ENCODE peak calls at places on chromosomes 3 and 15, in six cellular contexts. J is endothelial cell, S is ascending aorta, F is neural crest cell, H is B cell, Q is psoas muscle. M is an unnamed sample.

GRCh38 chr15:44219073-44219472 is 24.0 kb upstream of the FRMD5 start:
- DNase-seq in J (no peak), S (no peak), F (no peak), H (no peak), Q (no peak), M (no peak)

GRCh38 chr15:25798207-25798931 is 64.8 kb downstream of the ATP10A start:
- DNase-seq in J (no peak), S (no peak), F (no peak), H (no peak), Q (no peak), M (peak)

GRCh38 chr3:49656541-49657112 is 17.5 kb upstream of the APEH start:
- DNase-seq in J (no peak), S (no peak), F (no peak), H (no peak), Q (no peak), M (no peak)

GRCh38 chr3:157086053-157086761 is 73.7 kb downstream of the CCNL1 start:
- DNase-seq in J (no peak), S (no peak), F (no peak), H (no peak), Q (peak), M (no peak)

GRCh38 chr15:28123408-28124023 is 24.4 kb upstream of the OCA2 start:
- DNase-seq in J (peak), S (peak), F (peak), H (no peak), Q (peak), M (peak)

GRCh38 chr3:187013080-187013838 is 82.9 kb downstream of the ST6GAL1 start:
- DNase-seq in J (no peak), S (no peak), F (no peak), H (no peak), Q (no peak), M (no peak)

GRCh38 chr3:45635475-45636256 is 41.1 kb downstream of the LIMD1 start:
- DNase-seq in J (no peak), S (no peak), F (no peak), H (no peak), Q (no peak), M (no peak)

GRCh38 chr15:63823253-63823844 is 10.4 kb downstream of the HERC1 start:
- DNase-seq in J (no peak), S (no peak), F (no peak), H (no peak), Q (no peak), M (no peak)

GRCh38 chr3:147297756-147298155 is 108.6 kb downstream of the ZIC4 start:
- DNase-seq in J (no peak), S (no peak), F (no peak), H (no peak), Q (no peak), M (no peak)

GRCh38 chr3:135050536-135050935 is 255.5 kb downstream of the EPHB1 start:
- DNase-seq in J (no peak), S (no peak), F (no peak), H (no peak), Q (no peak), M (no peak)

DNA sequence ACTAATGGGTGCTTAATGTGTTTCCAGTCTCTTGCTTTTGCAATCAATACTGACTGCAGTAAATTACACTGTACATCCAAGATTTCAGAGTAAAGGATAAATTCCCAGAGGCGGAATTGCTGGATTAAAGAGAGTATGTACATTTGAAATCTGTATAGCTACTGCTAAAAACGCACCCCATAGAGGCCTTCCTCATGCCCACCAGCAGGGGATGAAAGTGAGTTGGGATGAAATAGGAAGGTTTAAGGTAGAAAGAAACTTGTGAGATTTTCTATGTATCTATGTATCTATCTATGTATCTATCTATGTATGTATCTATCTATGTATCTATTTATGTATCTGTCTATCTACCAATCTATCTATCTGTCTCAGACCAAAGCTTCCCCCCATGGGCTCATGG is 28.4 kb downstream of the TMEM44 start:
- DNase-seq in J (no peak), S (no peak), F (no peak), H (no peak), Q (no peak), M (no peak)
- TF ChIP-seq CTCF in J (no peak), S (no peak), F (peak), H (no peak), Q (no peak), M (peak)

DNA sequence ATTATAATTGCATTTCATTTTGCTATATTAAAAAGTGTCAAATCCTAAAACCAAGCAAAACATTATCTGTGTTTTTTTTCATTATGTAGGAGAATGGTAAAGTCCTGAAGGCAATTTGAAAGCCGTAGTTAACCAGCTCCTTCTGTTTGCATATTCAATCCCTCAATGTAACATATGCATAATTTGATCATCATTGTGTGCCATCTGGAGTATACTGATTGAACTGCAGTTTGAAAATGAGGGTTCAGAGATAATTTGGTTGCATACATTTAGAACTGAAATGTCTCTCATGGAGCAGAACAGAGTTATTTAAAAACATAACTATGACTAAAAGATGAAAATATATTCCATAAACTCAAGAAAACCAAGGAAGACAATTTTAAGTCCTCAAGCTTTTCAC is 518.6 kb downstream of the GBE1 start:
- DNase-seq in J (no peak), S (no peak), F (no peak), H (no peak), Q (no peak), M (no peak)
- TF ChIP-seq CTCF in J (peak), S (no peak), F (peak), H (no peak), Q (no peak), M (no peak)

DNA sequence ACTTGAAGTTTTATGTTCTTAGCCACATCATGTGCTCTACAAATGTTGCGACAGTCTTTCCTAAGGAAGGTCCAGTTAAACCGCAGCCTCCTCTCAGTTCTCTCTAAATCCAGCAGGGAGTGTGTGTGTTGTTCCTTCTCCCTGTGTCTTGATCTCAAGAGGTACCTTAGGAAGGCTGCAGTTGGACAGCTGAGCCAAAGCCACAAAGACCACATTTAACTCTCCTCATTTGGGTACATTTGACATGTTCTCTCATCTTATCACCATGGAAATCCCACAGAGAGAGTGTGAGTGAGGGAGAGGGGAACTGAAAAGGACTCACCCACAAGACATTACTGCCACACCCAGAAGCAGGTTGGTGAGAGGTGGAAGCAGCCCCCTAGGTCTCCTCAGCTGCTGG is 79.5 kb downstream of the CD200R1L start:
- DNase-seq in J (no peak), S (no peak), F (no peak), H (peak), Q (no peak), M (no peak)
- TF ChIP-seq CTCF in J (no peak), S (no peak), F (no peak), H (no peak), Q (no peak), M (no peak)

GRCh38 chr3:9404680-9405079 is 7.3 kb downstream of the SETD5 start:
- DNase-seq in J (peak), S (no peak), F (no peak), H (no peak), Q (no peak), M (no peak)
- TF ChIP-seq CTCF in J (no peak), S (no peak), F (peak), H (no peak), Q (no peak), M (no peak)

DNA sequence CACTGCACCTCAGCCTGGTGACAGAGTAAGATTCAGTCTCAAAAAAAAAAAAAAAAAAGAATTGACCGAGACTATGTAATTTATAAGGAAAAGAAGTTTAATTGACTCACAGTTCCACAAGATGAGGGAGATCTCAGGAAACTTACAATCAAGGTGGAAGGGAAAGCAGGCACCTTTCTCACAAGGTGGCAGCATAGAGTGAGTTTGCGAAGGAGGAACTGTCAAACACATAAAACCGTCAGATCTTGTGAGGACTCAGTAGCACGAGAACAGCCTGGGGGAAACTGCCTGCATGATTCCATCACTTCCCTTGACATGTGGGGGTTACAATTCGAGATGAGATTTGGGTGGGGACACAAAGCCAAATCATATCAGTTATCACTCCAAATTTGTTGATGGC is 380.9 kb downstream of the EDEM1 start:
- DNase-seq in J (no peak), S (no peak), F (no peak), H (no peak), Q (no peak), M (peak)
- TF ChIP-seq CTCF in J (no peak), S (no peak), F (peak), H (no peak), Q (no peak), M (peak)

DNA sequence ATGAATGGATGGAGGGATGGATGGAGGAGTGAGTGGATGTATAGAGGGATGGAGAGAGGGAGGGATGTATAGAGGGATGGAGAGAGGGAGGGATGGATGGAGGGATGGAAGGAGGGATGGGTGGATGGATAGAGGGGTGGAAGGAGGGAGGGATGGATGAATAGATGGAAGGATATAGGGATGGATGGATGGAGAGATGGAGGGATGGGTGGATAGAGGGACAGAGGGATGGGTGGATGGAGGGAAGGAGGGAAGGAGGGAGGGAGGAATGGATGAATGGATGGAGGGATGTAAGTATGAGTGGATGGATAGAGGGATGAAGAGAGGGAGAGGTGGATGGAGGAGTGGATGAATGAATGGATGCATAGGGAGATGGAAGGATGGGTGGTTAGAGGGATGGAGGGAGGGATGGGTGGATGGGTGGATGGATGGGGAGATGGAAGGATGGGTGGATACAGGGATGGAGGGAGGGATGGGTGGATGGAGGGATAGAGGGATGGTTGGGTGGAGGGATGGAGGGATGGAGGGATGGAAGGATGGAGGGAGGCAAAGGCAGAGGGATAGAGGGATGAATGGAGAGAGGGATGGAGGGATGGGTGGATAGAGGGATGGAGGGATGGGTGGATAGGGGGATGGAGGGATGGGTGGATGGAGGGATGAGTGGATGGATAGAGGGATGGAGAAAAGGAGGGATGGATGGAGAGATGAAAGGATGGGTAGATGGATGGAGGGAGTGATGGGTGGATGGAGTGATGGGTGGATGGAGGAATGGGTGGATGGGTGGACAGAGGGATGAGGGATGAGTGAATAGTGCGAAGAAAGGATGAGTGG is 313.8 kb downstream of the UACA start:
- DNase-seq in J (no peak), S (no peak), F (no peak), H (no peak), Q (no peak), M (no peak)
- TF ChIP-seq CTCF in J (no peak), S (no peak), F (no peak), H (no peak), Q (no peak), M (no peak)

DNA sequence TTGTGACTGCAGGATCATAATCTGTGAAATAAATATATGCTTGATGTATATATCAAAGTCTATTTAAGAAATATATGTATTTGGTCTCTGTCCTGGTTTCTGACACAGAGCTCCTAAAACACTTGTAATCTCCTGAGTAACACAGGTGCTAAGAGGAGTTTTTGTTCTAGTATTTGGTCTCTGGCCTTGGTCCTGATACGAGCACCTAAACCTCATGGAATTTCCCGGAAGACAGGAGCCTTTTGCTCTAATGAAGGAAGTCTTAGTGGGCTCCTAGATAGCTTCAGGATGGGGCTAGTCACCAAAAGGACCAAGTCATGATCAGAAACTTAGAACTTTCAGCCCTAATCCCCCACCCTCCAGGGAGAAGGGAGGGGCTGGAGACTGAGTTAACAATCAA is 19.2 kb upstream of the MUSTN1 start:
- DNase-seq in J (no peak), S (no peak), F (no peak), H (no peak), Q (no peak), M (no peak)
- TF ChIP-seq CTCF in J (no peak), S (no peak), F (no peak), H (no peak), Q (no peak), M (no peak)